ENCODE peak calls at places on chromosomes 16 and 17, in ten cellular contexts. S is G401; I is ovary; X is cardiac fibroblast; N is lung microvascular endothelial cell; A is Calu3; Y is thoracic aorta; E is anterior cingulate cortex; F is activated naive CD8-positive, alpha-beta T cell treated with anti-CD3 and anti-CD28 coated beads, Interleukin-2, amount 10 ng/mL, durations not matched to agents 7 days and 5 days; Z is activated CD8-positive, alpha-beta T cell treated with anti-CD3 and anti-CD28 coated beads for 36 hours. K is an unnamed sample.

GRCh38 chr17:72287586-72287985 is 166.8 kb downstream of the SOX9 start:
- DNase-seq in S (peak), I (no peak), X (no peak), N (no peak), A (no peak), Y (no peak), E (no peak), F (no peak), Z (no peak), K (no peak)

GRCh38 chr17:72850410-72850809 is 242.1 kb downstream of the SLC39A11 start:
- DNase-seq in S (no peak), I (no peak), X (peak), N (peak), A (no peak), Y (no peak), E (no peak), F (no peak), Z (no peak), K (no peak)

GRCh38 chr17:77304746-77305473 is 164.1 kb downstream of the SEC14L1 start:
- DNase-seq in S (no peak), I (peak), X (no peak), N (peak), A (no peak), Y (no peak), E (no peak), F (no peak), Z (no peak), K (no peak)

GRCh38 chr16:12899529-12900168 is 1.7 kb upstream of the SHISA9 start:
- DNase-seq in S (no peak), I (no peak), X (no peak), N (no peak), A (peak), Y (no peak), E (no peak), F (no peak), Z (no peak), K (no peak)

GRCh38 chr17:65749479-65749878 is 188.0 kb upstream of the AXIN2 start:
- DNase-seq in S (no peak), I (no peak), X (peak), N (peak), A (no peak), Y (no peak), E (no peak), F (no peak), Z (no peak), K (peak)

GRCh38 chr17:68497885-68498319 is 14.3 kb upstream of the PRKAR1A start:
- DNase-seq in S (no peak), I (no peak), X (no peak), N (no peak), A (no peak), Y (no peak), E (no peak), F (no peak), Z (no peak), K (no peak)

GRCh38 chr17:28724500-28725165 is 1.4 kb downstream of the TLCD1 start:
- DNase-seq in S (peak), I (no peak), X (no peak), N (no peak), A (no peak), Y (no peak), E (no peak), F (no peak), Z (peak), K (no peak)

GRCh38 chr16:75476817-75477216 is 12.3 kb upstream of the TMEM170A start:
- DNase-seq in S (no peak), I (no peak), X (no peak), N (no peak), A (no peak), Y (no peak), E (no peak), F (no peak), Z (no peak), K (no peak)

GRCh38 chr17:39462644-39463375 is 1.5 kb downstream of the CDK12 start:
- DNase-seq in S (no peak), I (no peak), X (peak), N (peak), A (peak), Y (no peak), E (no peak), F (peak), Z (peak), K (no peak)

GRCh38 chr16:85286066-85286712 is 173.9 kb upstream of the CIBAR2 start:
- DNase-seq in S (no peak), I (peak), X (peak), N (no peak), A (no peak), Y (peak), E (peak), F (no peak), Z (no peak), K (no peak)

GRCh38 chr16:81558444-81559175 is 114.0 kb downstream of the CMIP start:
- DNase-seq in S (no peak), I (no peak), X (no peak), N (peak), A (peak), Y (no peak), E (no peak), F (no peak), Z (no peak), K (peak)

GRCh38 chr17:66663041-66663494 is 171.8 kb upstream of the CACNG5 start:
- DNase-seq in S (no peak), I (no peak), X (no peak), N (no peak), A (no peak), Y (no peak), E (no peak), F (no peak), Z (no peak), K (no peak)

GRCh38 chr17:9363440-9364350 is 211.9 kb downstream of the STX8 start:
- DNase-seq in S (no peak), I (no peak), X (peak), N (peak), A (no peak), Y (no peak), E (no peak), F (no peak), Z (peak), K (no peak)

GRCh38 chr17:5813357-5813756 is 229.0 kb upstream of the NLRP1 start:
- DNase-seq in S (no peak), I (no peak), X (no peak), N (no peak), A (no peak), Y (no peak), E (no peak), F (no peak), Z (no peak), K (no peak)

GRCh38 chr16:82748026-82748425 is 121.3 kb downstream of the CDH13 start:
- DNase-seq in S (no peak), I (no peak), X (peak), N (peak), A (no peak), Y (peak), E (no peak), F (no peak), Z (no peak), K (no peak)

K was measured in LoVo.